ENCODE peak calls at places on chromosomes 3 and 15, in eight cellular contexts. G, B, E, V, A, T, D and M are unnamed samples.

GRCh38 chr3:183438749-183439148 is 10.3 kb upstream of the MCF2L2 start:
- DNase-seq in G (peak), B (no peak), E (no peak), V (no peak), A (no peak), T (no peak), D (no peak), M (no peak)

GRCh38 chr3:107753494-107753893 is 230.7 kb downstream of the BBX start:
- DNase-seq in G (peak), B (no peak), E (peak), V (peak), A (peak), T (peak), D (peak), M (peak)

GRCh38 chr3:10442151-10442795 is 63.1 kb downstream of the ATP2B2 start:
- DNase-seq in G (no peak), B (no peak), E (no peak), V (no peak), A (no peak), T (no peak), D (no peak), M (no peak)

GRCh38 chr3:14145670-14146380 is 21.0 kb downstream of the TMEM43 start:
- DNase-seq in G (no peak), B (no peak), E (no peak), V (no peak), A (no peak), T (no peak), D (no peak), M (no peak)

GRCh38 chr15:89551502-89551901 is 23.8 kb upstream of the TICRR start:
- DNase-seq in G (no peak), B (no peak), E (no peak), V (no peak), A (no peak), T (peak), D (no peak), M (no peak)

GRCh38 chr3:104536715-104537114 is 830.0 kb upstream of the ALCAM start:
- DNase-seq in G (no peak), B (no peak), E (no peak), V (no peak), A (no peak), T (no peak), D (no peak), M (no peak)

GRCh38 chr3:14555835-14556234 is 15.7 kb upstream of the GRIP2 start:
- DNase-seq in G (peak), B (no peak), E (no peak), V (no peak), A (no peak), T (no peak), D (peak), M (no peak)

GRCh38 chr3:106963446-106963845 is 413.8 kb upstream of the CCDC54 start:
- DNase-seq in G (no peak), B (peak), E (no peak), V (no peak), A (no peak), T (no peak), D (peak), M (no peak)

GRCh38 chr15:41822471-41822870 is 5.4 kb upstream of the JMJD7 start:
- DNase-seq in G (no peak), B (no peak), E (no peak), V (no peak), A (no peak), T (no peak), D (no peak), M (no peak)

GRCh38 chr3:60114191-60114590 is 1064.4 kb upstream of the CFAP20DC start:
- DNase-seq in G (no peak), B (no peak), E (no peak), V (no peak), A (no peak), T (no peak), D (no peak), M (no peak)

GRCh38 chr15:39125904-39126303 is 455.0 kb upstream of the THBS1 start:
- DNase-seq in G (peak), B (no peak), E (peak), V (peak), A (no peak), T (no peak), D (peak), M (peak)

GRCh38 chr3:177041021-177041729 is 156.1 kb downstream of the TBL1XR1 start:
- DNase-seq in G (no peak), B (no peak), E (no peak), V (no peak), A (no peak), T (no peak), D (peak), M (no peak)

GRCh38 chr15:81308260-81308659 is 15.7 kb downstream of the STARD5 start:
- DNase-seq in G (no peak), B (no peak), E (no peak), V (no peak), A (no peak), T (no peak), D (peak), M (no peak)

GRCh38 chr3:64400706-64401105 is 175.4 kb upstream of the PRICKLE2 start:
- DNase-seq in G (no peak), B (no peak), E (no peak), V (no peak), A (no peak), T (no peak), D (no peak), M (no peak)

GRCh38 chr3:129563332-129563731 is 20.4 kb downstream of the H1-8 start:
- DNase-seq in G (no peak), B (no peak), E (no peak), V (no peak), A (no peak), T (no peak), D (no peak), M (no peak)

GRCh38 chr15:42503822-42504221 is 8.4 kb downstream of the SNAP23 start:
- DNase-seq in G (no peak), B (no peak), E (no peak), V (no peak), A (no peak), T (no peak), D (no peak), M (no peak)